ENCODE peak calls at places on chromosomes 5 and 9, in four cellular contexts. Y is neural progenitor cell, S is IMR-90, R is mammary epithelial cell. X is an unnamed sample.

GRCh38 chr9:92947268-92948031 is at the start of gene FGD3:
- DNase-seq in R (no peak), S (no peak), Y (peak; percentile 38), X (no peak)

GRCh38 chr9:130570200-130570599 is 9.2 kb upstream of the FUBP3 start:
- DNase-seq in Y (no peak), S (peak; percentile 51), R (no peak), X (no peak)

GRCh38 chr5:139414601-139415121 is 10.8 kb upstream of the SPATA24 start:
- DNase-seq in Y (no peak), R (no peak), S (no peak), X (no peak)

GRCh38 chr5:82784521-82784920 is 292.7 kb downstream of the TMEM167A start:
- DNase-seq in Y (no peak), R (peak; percentile 62), S (no peak), X (no peak)

GRCh38 chr9:77649109-77649812 is 1.1 kb upstream of the GNA14 start:
- DNase-seq in R (no peak), S (no peak), Y (no peak), X (no peak)

GRCh38 chr9:89911721-89912604 is 307.2 kb downstream of the GADD45G start:
- DNase-seq in Y (no peak), S (peak; percentile 7), R (no peak), X (no peak)

GRCh38 chr5:126972062-126972895 is 58.1 kb downstream of the MARCHF3 start:
- DNase-seq in Y (no peak), R (peak; percentile 3), S (no peak), X (no peak)

GRCh38 chr5:117638581-117638980 is 1064.0 kb upstream of the SEMA6A start:
- DNase-seq in S (no peak), Y (no peak), R (no peak), X (no peak)

GRCh38 chr5:91243286-91243685 is 139.8 kb downstream of the ARRDC3 start:
- DNase-seq in S (no peak), R (no peak), Y (no peak), X (no peak)

GRCh38 chr5:88695232-88695631 is 187.8 kb downstream of the MEF2C start:
- DNase-seq in Y (no peak), S (no peak), R (no peak), X (no peak)

GRCh38 chr5:28012538-28012937 is 974.2 kb upstream of the CDH9 start:
- DNase-seq in R (no peak), S (no peak), Y (no peak), X (no peak)

GRCh38 chr5:60077292-60077691 is 183.8 kb upstream of the PDE4D start:
- DNase-seq in S (no peak), Y (no peak), R (no peak), X (no peak)

GRCh38 chr5:142830241-142831018 is 60.3 kb downstream of the ARHGAP26 start:
- DNase-seq in Y (no peak), R (no peak), S (peak; percentile 87), X (no peak)

GRCh38 chr9:135617538-135617900 is 21.8 kb downstream of the GLT6D1 start:
- DNase-seq in R (no peak), Y (no peak), S (no peak), X (no peak)

GRCh38 chr5:169979871-169980270 is 424 bp downstream of the INSYN2B start:
- DNase-seq in S (peak; percentile 28), Y (no peak), R (no peak), X (no peak)

GRCh38 chr9:122261469-122261881 is 3.2 kb downstream of the RBM18 start:
- DNase-seq in R (peak; percentile 58), Y (no peak), S (peak; percentile 67), X (peak; percentile 76)

GRCh38 chr5:31329722-31330121 is 136.2 kb downstream of the CDH6 start:
- DNase-seq in S (peak; percentile 5), R (no peak), Y (no peak), X (no peak)

GRCh38 chr9:25703826-25704357 is 25.6 kb upstream of the TUSC1 start:
- DNase-seq in Y (no peak), S (peak; percentile 44), R (peak; percentile 27), X (no peak)

GRCh38 chr5:36240779-36241635 is 718 bp downstream of the NADK2 start:
- DNase-seq in R (peak; percentile 58), Y (peak; percentile 82), S (peak; percentile 59), X (peak; percentile 54)

DNA sequence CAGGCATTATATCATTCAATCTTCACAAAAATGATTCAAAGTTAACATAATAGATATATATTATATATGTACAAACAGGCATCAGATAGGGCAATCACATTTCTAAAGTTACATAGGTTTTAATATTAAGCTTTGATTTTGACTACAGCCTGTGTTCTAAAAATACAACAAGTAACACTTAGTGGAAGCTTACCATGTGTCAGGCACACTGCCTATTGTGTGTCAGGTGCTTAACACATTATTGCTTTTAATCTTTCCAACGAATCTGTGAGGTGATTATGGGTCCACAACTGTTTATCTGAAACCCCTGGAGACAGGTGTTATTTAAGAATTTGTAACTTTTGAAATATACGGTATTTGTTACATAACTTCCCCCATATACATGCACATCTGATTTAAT is 25.2 kb downstream of the FBN2 start:
- DNase-seq in R (no peak), S (no peak), Y (no peak), X (no peak)
- H3K27ac ChIP-seq in R (no peak overlapping the region), S (no peak overlapping the region), Y (no peak overlapping the region), X (no peak overlapping the region)

DNA sequence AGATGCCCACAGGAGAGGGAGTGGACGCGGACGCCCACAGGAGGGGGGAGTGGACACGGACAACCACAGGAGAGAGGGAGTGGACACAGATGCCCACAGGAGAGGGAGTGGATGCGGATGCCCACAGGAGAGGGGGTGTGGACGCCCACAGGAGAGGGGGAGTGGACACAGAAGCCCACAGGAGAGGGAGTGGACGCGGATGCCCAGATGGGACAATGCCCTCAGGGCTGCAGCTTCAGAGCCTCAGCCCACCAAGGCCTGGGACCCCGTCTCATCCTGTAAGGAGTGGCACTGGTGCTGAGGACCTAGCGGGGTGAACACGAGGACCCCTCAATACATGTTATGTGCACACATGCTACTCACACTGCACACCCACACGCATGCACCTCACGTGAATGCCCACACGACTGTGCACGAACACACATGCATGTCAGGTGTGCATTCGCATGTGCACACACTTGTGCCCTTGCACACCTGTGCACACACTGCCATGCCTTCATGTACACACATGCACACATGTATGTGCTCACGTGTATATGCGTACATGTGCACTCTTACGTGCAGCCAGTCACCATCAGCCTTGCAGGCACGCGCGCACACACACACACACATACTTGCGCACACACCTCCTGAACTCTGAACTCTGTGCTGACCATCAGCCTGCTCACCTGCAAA is 34.8 kb downstream of the SLC6A18 start:
- DNase-seq in S (no peak), Y (no peak), R (no peak), X (no peak)
- H3K9me3 ChIP-seq in S (peaks cover 48% of the 10 kb centered on the region), Y (no peaks in the 10 kb centered on the region), R (peaks cover 20% of the 10 kb centered on the region), X (peaks cover 19% of the 10 kb centered on the region)

DNA sequence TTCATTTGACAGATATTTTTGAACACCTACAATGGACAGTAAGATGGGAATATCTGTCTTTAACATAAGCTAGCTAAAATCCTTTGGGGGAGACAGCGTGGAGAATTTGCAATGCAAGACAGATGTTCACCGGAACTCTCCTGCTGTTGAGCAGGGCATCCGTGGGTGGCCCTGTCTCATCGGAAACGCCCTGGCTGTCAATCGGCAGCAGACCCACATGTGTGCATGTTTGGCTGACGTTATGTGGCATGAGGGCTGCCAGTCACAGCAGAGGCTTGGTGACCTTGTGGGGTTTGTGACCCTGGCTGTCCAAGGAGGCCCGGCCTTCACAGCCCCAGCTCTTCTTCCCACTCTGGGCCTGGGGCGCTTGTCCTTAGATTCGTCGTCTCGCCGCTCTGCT is 129.7 kb upstream of the OTULINL start:
- DNase-seq in S (no peak), Y (no peak), R (no peak), X (no peak)
- H3K27ac ChIP-seq in S (peak overlapping the region; percentile 58), Y (no peak overlapping the region), R (no peak overlapping the region), X (peak overlapping the region; percentile 68)

GRCh38 chr5:119255571-119256356 is 100.1 kb upstream of the TNFAIP8 start:
- DNase-seq in R (peak; percentile 57), Y (no peak), S (peak; percentile 5), X (no peak)
- H3K9me3 ChIP-seq in R (no peaks in the 10 kb centered on the region), Y (no peaks in the 10 kb centered on the region), S (peaks cover 5% of the 10 kb centered on the region), X (peaks cover 12% of the 10 kb centered on the region)

DNA sequence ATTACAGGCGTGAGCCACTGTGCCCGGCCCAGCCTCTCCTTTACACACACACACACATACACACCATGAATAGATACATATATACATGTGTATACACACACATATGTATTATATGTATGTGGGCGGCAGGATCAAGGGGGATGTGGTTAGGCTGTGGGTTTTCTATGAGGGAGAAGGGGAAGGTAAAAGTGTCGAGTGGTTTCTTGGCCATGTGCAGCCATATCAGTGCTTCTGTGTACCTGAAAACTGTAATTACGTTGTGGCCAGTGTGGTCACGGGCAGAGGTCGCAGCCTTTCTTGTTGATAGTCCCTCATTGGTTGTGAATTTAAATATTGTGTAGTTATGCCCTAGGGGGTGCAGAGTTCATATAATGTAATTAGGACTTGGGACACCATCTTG is 16.5 kb downstream of the CDK20 start:
- DNase-seq in S (no peak), R (no peak), Y (no peak), X (no peak)
- H3K27ac ChIP-seq in S (no peak overlapping the region), R (no peak overlapping the region), Y (no peak overlapping the region), X (no peak overlapping the region)

GRCh38 chr5:166031926-166032325 is 2259.5 kb upstream of the WWC1 start:
- DNase-seq in R (peak; percentile 4), Y (no peak), S (no peak), X (no peak)
- H3K9me3 ChIP-seq in R (no peaks in the 10 kb centered on the region), Y (no peaks in the 10 kb centered on the region), S (peaks cover 10% of the 10 kb centered on the region), X (no peaks in the 10 kb centered on the region)

GRCh38 chr9:113987526-113987925 is 90.6 kb downstream of the AMBP start:
- DNase-seq in Y (no peak), R (no peak), S (no peak), X (no peak)

GRCh38 chr9:113989781-113990569 is 88.1 kb downstream of the AMBP start:
- DNase-seq in S (no peak), Y (no peak), R (no peak), X (no peak)

GRCh38 chr9:113988951-113989780 is 88.9 kb downstream of the AMBP start:
- DNase-seq in R (no peak), Y (no peak), S (no peak), X (no peak)

GRCh38 chr9:113986931-113987330 is 91.2 kb downstream of the AMBP start:
- DNase-seq in R (no peak), Y (no peak), S (no peak), X (no peak)

DNA sequence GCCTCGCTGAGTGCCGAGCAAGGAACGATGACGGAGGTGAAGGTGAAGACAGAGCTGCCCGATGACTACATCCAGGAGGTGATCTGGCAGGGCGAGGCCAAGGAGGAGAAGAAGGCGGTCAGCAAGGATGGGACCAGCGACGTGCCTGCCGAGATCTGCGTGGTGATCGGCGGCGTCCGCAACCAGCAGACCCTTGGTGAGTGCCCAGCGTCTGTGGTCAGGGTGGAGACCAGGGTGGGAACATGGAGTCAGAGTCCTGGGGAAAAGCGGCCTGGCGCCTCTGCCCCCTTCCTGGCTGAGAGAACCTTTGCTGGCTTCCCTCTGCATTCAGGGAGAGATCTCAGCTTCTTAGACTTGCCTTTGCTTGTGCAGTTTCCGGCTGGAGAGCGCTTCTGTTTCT is 89.7 kb downstream of the AMBP start:
- DNase-seq in S (no peak), Y (no peak), R (no peak), X (no peak)
- H3K27ac ChIP-seq in S (no peak overlapping the region), Y (no peak overlapping the region), R (no peak overlapping the region), X (no peak overlapping the region)